ENCODE peak calls at places on chromosome 18, in seven cellular contexts. L is tibial nerve, O is A549, F is transverse colon, N is HepG2, E is ovary, J is upper lobe of left lung. S is an unnamed sample.

GRCh38 chr18:54060343-54061005 is 164.0 kb downstream of the MBD2 start:
- DNase-seq in L (no peak), O (no peak), F (no peak), N (no peak), E (no peak), J (no peak), S (no peak)

GRCh38 chr18:45111507-45111858 is 430.8 kb downstream of the SETBP1 start:
- DNase-seq in L (no peak), O (no peak), F (no peak), N (no peak), E (no peak), J (no peak), S (no peak)

GRCh38 chr18:79513381-79514081 is 117.8 kb downstream of the NFATC1 start:
- DNase-seq in L (no peak), O (no peak), F (no peak), N (no peak), E (no peak), J (no peak), S (peak)

GRCh38 chr18:75784413-75784812 is 356.9 kb upstream of the SMIM21 start:
- DNase-seq in L (no peak), O (no peak), F (no peak), N (no peak), E (no peak), J (no peak), S (no peak)

GRCh38 chr18:8629602-8630001 is 20.4 kb downstream of the RAB12 start:
- DNase-seq in L (no peak), O (no peak), F (no peak), N (no peak), E (no peak), J (no peak), S (no peak)

GRCh38 chr18:28175930-28176673 is 828 bp downstream of the CDH2 start:
- DNase-seq in L (no peak), O (peak), F (no peak), N (no peak), E (no peak), J (no peak), S (no peak)

GRCh38 chr18:26383454-26384270 is 157.4 kb downstream of the TAF4B start:
- DNase-seq in L (no peak), O (peak), F (no peak), N (peak), E (no peak), J (no peak), S (no peak)

GRCh38 chr18:79523738-79524180 is 128.0 kb downstream of the NFATC1 start:
- DNase-seq in L (no peak), O (no peak), F (peak), N (no peak), E (no peak), J (peak), S (peak)

GRCh38 chr18:75502286-75502685 is 74.8 kb upstream of the SMIM21 start:
- DNase-seq in L (no peak), O (no peak), F (no peak), N (no peak), E (no peak), J (no peak), S (no peak)

GRCh38 chr18:67710639-67711038 is 194.1 kb upstream of the DSEL start:
- DNase-seq in L (no peak), O (no peak), F (no peak), N (peak), E (no peak), J (no peak), S (no peak)

GRCh38 chr18:908631-909621 is 4.3 kb downstream of the ADCYAP1 start:
- DNase-seq in L (no peak), O (no peak), F (no peak), N (no peak), E (no peak), J (no peak), S (no peak)

GRCh38 chr18:79616651-79617518 is 62.7 kb upstream of the CTDP1 start:
- DNase-seq in L (no peak), O (no peak), F (peak), N (no peak), E (peak), J (no peak), S (peak)

GRCh38 chr18:31499157-31499524 is 1.2 kb downstream of the DSG2 start:
- DNase-seq in L (no peak), O (no peak), F (no peak), N (no peak), E (no peak), J (no peak), S (no peak)

GRCh38 chr18:50469380-50469781 is 90.5 kb upstream of the MAPK4 start:
- DNase-seq in L (no peak), O (no peak), F (no peak), N (no peak), E (no peak), J (no peak), S (no peak)

GRCh38 chr18:35494281-35494825 is 3.4 kb downstream of the INO80C start:
- DNase-seq in L (no peak), O (no peak), F (no peak), N (no peak), E (no peak), J (no peak), S (no peak)
- TF ChIP-seq EP300 in L (no peak), O (no peak), F (no peak), N (no peak), E (no peak), J (no peak), S (no peak)

DNA sequence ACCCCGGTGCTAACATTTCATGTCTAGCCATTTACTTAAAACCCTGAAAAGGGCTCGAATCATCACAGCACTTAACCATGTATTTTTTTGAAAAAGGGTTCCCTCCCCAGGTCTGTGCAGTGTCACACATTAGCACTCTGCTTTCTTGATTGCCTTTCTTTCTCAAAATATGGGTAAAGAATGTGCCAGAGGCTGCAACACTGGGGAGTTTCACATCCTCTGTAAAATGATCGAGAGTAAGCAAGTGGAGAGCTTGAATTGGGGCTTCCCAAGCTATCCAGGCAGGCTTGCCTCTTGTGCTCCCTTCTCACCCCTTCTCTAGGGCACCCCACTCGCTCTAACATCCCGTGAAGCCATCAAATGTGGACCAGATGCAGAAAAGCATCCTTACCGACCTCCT is 177.0 kb upstream of the CCDC68 start:
- DNase-seq in L (no peak), O (no peak), F (no peak), N (no peak), E (no peak), J (no peak), S (no peak)
- TF ChIP-seq EP300 in L (no peak), O (no peak), F (no peak), N (no peak), E (no peak), J (no peak), S (no peak)

GRCh38 chr18:58586886-58587285 is 42.0 kb downstream of the ALPK2 start:
- DNase-seq in L (no peak), O (no peak), F (no peak), N (no peak), E (no peak), J (no peak), S (no peak)

GRCh38 chr18:58590827-58591226 is 38.1 kb downstream of the ALPK2 start:
- DNase-seq in L (no peak), O (no peak), F (no peak), N (no peak), E (no peak), J (no peak), S (no peak)

GRCh38 chr18:58592223-58593214 is 36.4 kb downstream of the ALPK2 start:
- DNase-seq in L (no peak), O (no peak), F (no peak), N (no peak), E (no peak), J (no peak), S (no peak)

GRCh38 chr18:58591286-58591685 is 37.6 kb downstream of the ALPK2 start:
- DNase-seq in L (no peak), O (no peak), F (no peak), N (no peak), E (no peak), J (no peak), S (no peak)

DNA sequence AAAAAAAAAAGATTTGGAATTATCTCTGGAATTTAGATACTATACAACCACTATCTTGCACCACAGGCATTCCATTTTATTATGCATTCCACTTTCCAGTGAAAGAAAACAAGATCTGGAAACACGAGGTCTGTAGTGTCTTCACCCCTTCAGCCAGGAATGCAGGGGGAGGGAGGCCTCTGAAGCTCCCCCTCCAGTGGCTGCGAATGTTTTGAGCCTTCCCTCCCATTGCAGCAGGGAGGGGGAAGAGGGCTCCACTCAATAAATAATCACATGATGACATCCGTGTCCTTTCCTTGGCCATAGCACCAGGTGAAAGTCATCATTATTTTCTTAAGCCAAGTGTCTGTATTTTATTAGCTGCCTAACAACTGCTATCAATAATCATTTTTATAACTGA is 38.7 kb downstream of the ALPK2 start:
- DNase-seq in L (no peak), O (no peak), F (no peak), N (peak), E (no peak), J (no peak), S (peak)
- TF ChIP-seq EP300 in L (no peak), O (no peak), F (no peak), N (no peak), E (no peak), J (no peak), S (no peak)

DNA sequence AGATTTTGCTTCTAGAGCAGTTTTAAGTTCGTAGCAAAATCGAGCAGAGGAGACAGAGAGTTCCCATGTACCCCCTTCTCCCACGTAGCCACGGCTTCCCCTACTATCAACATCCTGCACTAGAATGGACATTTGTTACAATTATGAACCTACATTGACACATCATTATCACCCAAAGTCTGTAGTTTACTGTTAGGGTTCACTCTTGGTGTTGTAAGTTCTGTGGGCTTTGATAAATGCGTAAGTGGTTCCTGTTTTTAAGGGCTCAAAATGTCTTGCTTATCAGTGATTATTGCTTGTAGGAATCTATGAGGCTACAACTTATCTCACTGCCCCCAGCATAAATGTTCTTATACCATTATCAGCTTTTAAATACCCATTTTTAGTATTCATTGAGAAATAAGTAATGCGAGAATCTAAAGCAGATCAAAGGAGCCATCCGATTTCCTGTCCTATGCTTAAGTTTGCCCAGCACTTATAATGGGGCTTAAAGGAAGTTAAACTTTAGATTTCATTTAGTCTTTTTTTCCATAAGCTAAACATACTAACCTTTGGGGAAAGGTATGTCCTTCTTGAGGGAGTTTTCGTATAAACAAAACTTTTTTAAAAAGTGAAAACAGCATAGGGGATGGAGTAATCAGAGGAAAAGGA is 118.7 kb downstream of the HAUS1 start:
- DNase-seq in L (no peak), O (no peak), F (no peak), N (no peak), E (no peak), J (no peak), S (no peak)
- TF ChIP-seq EP300 in L (no peak), O (no peak), F (no peak), N (no peak), E (no peak), J (no peak), S (no peak)

GRCh38 chr18:36828630-36829361 is at the start of the genes KIAA1328 and TPGS2:
- DNase-seq in L (peak), O (peak), F (peak), N (peak), E (peak), J (peak), S (peak)
- TF ChIP-seq EP300 in L (no peak), O (no peak), F (no peak), N (peak), E (no peak), J (no peak), S (no peak)

GRCh38 chr18:58671122-58671940 is at the start of gene MALT1:
- DNase-seq in L (peak), O (peak), F (peak), N (peak), E (peak), J (peak), S (peak)
- TF ChIP-seq EP300 in L (no peak), O (no peak), F (no peak), N (no peak), E (no peak), J (no peak), S (no peak)

DNA sequence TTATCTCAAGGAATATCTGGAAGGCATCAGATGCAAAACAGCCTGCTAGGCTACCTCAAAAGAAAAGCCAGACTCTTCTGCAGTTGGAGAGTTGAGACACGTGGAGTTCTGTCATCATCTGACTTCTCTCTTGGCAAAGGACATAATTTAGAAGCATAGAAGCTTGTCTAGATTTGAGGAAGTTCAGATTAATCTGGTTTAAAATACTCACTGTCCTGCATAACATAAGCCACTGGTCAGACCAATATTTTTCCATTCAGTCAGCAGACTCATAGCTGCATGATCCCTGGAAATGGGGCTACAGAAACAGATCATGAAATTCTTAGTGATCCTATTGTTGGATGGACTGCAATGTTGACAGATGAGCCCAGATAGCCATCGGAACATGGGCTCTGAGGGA is 349.0 kb downstream of the TXNL1 start:
- DNase-seq in L (no peak), O (no peak), F (no peak), N (no peak), E (no peak), J (no peak), S (no peak)
- TF ChIP-seq EP300 in L (no peak), O (no peak), F (no peak), N (no peak), E (no peak), J (no peak), S (no peak)

GRCh38 chr18:63161032-63161727 is 158.4 kb downstream of the BCL2 start:
- DNase-seq in L (no peak), O (no peak), F (no peak), N (no peak), E (no peak), J (no peak), S (no peak)
- TF ChIP-seq EP300 in L (no peak), O (no peak), F (no peak), N (no peak), E (no peak), J (no peak), S (no peak)

S was measured in sigmoid colon.